ENCODE peak calls at places on chromosomes 5 and 9, in nine cellular contexts. A is kidney; O is ELR; J is activated CD4-positive, CD25-positive, alpha-beta regulatory T cell; G is fibroblast of pulmonary artery; R is iris pigment epithelial cell; L is HepG2; W is heart left ventricle; M is HuH-7. U is an unnamed sample.

GRCh38 chr5:56481147-56481997 is 248.2 kb upstream of the ANKRD55 start:
- DNase-seq in J (no peak), A (peak; percentile 80), G (peak; percentile 51), O (peak; percentile 38), L (peak; percentile 35), M (peak; percentile 55), W (peak; percentile 76), R (peak; percentile 27), U (peak; percentile 77)

GRCh38 chr5:172789687-172790495 is 18.9 kb upstream of the DUSP1 start:
- DNase-seq in O (peak; percentile 50), R (no peak), A (peak; percentile 83), M (no peak), W (no peak), L (no peak), G (peak; percentile 52), J (no peak), U (no peak)

GRCh38 chr5:89280103-89281037 is 397.4 kb upstream of the MEF2C start:
- DNase-seq in A (no peak), M (no peak), J (no peak), W (no peak), L (no peak), R (no peak), O (no peak), G (no peak), U (no peak)

GRCh38 chr9:36102742-36103495 is 33.6 kb upstream of the GLIPR2 start:
- DNase-seq in L (peak; percentile 73), M (peak; percentile 66), R (peak; percentile 82), A (peak; percentile 87), W (peak; percentile 76), G (peak; percentile 89), O (peak; percentile 87), J (peak; percentile 77), U (peak; percentile 91)

GRCh38 chr9:82105729-82106128 is 117.2 kb downstream of the SPATA31D1 start:
- DNase-seq in W (no peak), O (no peak), L (peak; percentile 10), G (no peak), M (no peak), J (no peak), A (no peak), R (no peak), U (no peak)

GRCh38 chr9:95373765-95374435 is 56.4 kb upstream of the FANCC start:
- DNase-seq in O (no peak), M (no peak), A (no peak), J (no peak), R (no peak), G (no peak), W (no peak), L (no peak), U (no peak)

GRCh38 chr9:27333241-27334052 is 36.5 kb upstream of the EQTN start:
- DNase-seq in W (peak; percentile 62), G (peak; percentile 88), A (no peak), O (peak; percentile 67), L (peak; percentile 57), J (peak; percentile 7), M (peak; percentile 64), R (peak; percentile 73), U (no peak)

GRCh38 chr5:149211566-149211965 is 60.1 kb upstream of the AFAP1L1 start:
- DNase-seq in J (no peak), G (peak; percentile 64), W (no peak), A (no peak), L (no peak), M (no peak), O (peak; percentile 68), R (peak; percentile 90), U (no peak)